ENCODE peak calls at places on chromosomes 1 and 21, in four cellular contexts. U, O, H and Q are unnamed samples.

GRCh38 chr1:203771901-203772301 is 6.9 kb downstream of the LAX1 start:
- DNase-seq in U (no peak), H (no peak), O (no peak), Q (no peak)

GRCh38 chr1:31372961-31373896 is at the start of gene FABP3:
- DNase-seq in O (no peak), H (no peak), U (no peak), Q (peak)

GRCh38 chr21:38721055-38721454 is 84.7 kb upstream of the ETS2 start:
- DNase-seq in U (no peak), O (no peak), H (no peak), Q (no peak)

GRCh38 chr1:16720403-16721223 is 19.7 kb upstream of the RNU1-4 start:
- DNase-seq in U (no peak), H (no peak), O (no peak), Q (no peak)

GRCh38 chr1:81867235-81867634 is 66.5 kb downstream of the ADGRL2 start:
- DNase-seq in U (no peak), O (no peak), H (no peak), Q (no peak)

GRCh38 chr1:185373813-185374524 is 56.9 kb upstream of the IVNS1ABP start:
- DNase-seq in O (no peak), U (no peak), H (no peak), Q (no peak)

GRCh38 chr1:178752891-178753290 is 27.8 kb downstream of the RALGPS2 start:
- DNase-seq in H (no peak), U (no peak), O (no peak), Q (no peak)

GRCh38 chr1:19812875-19813650 is 2.0 kb downstream of the RNF186 start:
- DNase-seq in H (no peak), O (no peak), U (no peak), Q (no peak)

GRCh38 chr1:93504247-93505033 is 56.5 kb downstream of the FNBP1L start:
- DNase-seq in U (no peak), H (no peak), O (no peak), Q (no peak)

GRCh38 chr1:12125422-12126355 is 41.1 kb upstream of the TNFRSF1B start:
- DNase-seq in O (no peak), H (no peak), U (no peak), Q (no peak)

GRCh38 chr1:31731049-31731565 is 27.3 kb upstream of the COL16A1 start:
- DNase-seq in O (no peak), H (no peak), U (no peak), Q (no peak)